ENCODE peak calls at places on chromosomes 13 and 19, in ten cellular contexts. M is CD4-positive, alpha-beta T cell; O is brain microvascular endothelial cell; I is A673; T is foreskin fibroblast; C is transverse colon; P is neural progenitor cell; E is WERI-Rb-1; A is A549; V is omental fat pad. U is an unnamed sample.

GRCh38 chr19:20351244-20351643 is 184.2 kb downstream of the ZNF486 start:
- DNase-seq in M (no peak), O (no peak), I (no peak), T (no peak), C (no peak), P (no peak), E (peak; percentile 24), A (no peak), V (no peak), U (no peak)

GRCh38 chr19:5578094-5578846 is 10.5 kb upstream of the TINCR start:
- DNase-seq in M (peak; percentile 65), O (peak; percentile 16), I (peak; percentile 79), T (peak; percentile 86), C (peak; percentile 73), P (peak; percentile 85), E (peak; percentile 70), A (peak; percentile 57), V (no peak), U (peak; percentile 69)

GRCh38 chr19:38736036-38736412 is 8.2 kb downstream of the CAPN12 start:
- DNase-seq in M (peak; percentile 34), O (no peak), I (no peak), T (peak; percentile 59), C (peak; percentile 69), P (peak; percentile 82), E (peak; percentile 61), A (peak; percentile 80), V (no peak), U (peak; percentile 79)

GRCh38 chr13:33694546-33694945 is 123.4 kb upstream of the RFC3 start:
- DNase-seq in M (no peak), O (no peak), I (no peak), T (no peak), C (no peak), P (no peak), E (no peak), A (no peak), V (no peak), U (no peak)

GRCh38 chr19:13098291-13099072 is 4.2 kb downstream of the LYL1 start:
- DNase-seq in M (no peak), O (no peak), I (peak; percentile 55), T (peak; percentile 83), C (no peak), P (peak; percentile 42), E (no peak), A (no peak), V (no peak), U (no peak)

GRCh38 chr19:57802269-57802668 is 12.4 kb downstream of the ZNF552 start:
- DNase-seq in M (no peak), O (no peak), I (no peak), T (no peak), C (no peak), P (no peak), E (no peak), A (no peak), V (no peak), U (no peak)

GRCh38 chr13:112940236-112940635 is 28.8 kb upstream of the MCF2L start:
- DNase-seq in M (no peak), O (no peak), I (no peak), T (no peak), C (no peak), P (no peak), E (no peak), A (no peak), V (no peak), U (no peak)

GRCh38 chr13:63208811-63209210 is 1793.2 kb upstream of the PCDH20 start:
- DNase-seq in M (no peak), O (peak; percentile 49), I (no peak), T (peak; percentile 37), C (no peak), P (no peak), E (no peak), A (no peak), V (no peak), U (no peak)

GRCh38 chr19:33054623-33055022 is 10.1 kb downstream of the RHPN2 start:
- DNase-seq in M (no peak), O (no peak), I (no peak), T (no peak), C (peak; percentile 94), P (no peak), E (no peak), A (no peak), V (no peak), U (no peak)

GRCh38 chr19:50458396-50459066 is 17.8 kb upstream of the EMC10 start:
- DNase-seq in M (no peak), O (no peak), I (peak; percentile 40), T (peak; percentile 78), C (no peak), P (no peak), E (no peak), A (no peak), V (no peak), U (no peak)

GRCh38 chr13:78997902-78998654 is 339.1 kb upstream of the OBI1 start:
- DNase-seq in M (no peak), O (no peak), I (no peak), T (no peak), C (no peak), P (no peak), E (no peak), A (no peak), V (no peak), U (no peak)

GRCh38 chr19:51023946-51024345 is 2.5 kb downstream of the KLK11 start:
- DNase-seq in M (no peak), O (no peak), I (no peak), T (no peak), C (no peak), P (no peak), E (no peak), A (no peak), V (no peak), U (no peak)

GRCh38 chr13:76830805-76831204 is 55.4 kb downstream of the KCTD12 start:
- DNase-seq in M (no peak), O (no peak), I (no peak), T (no peak), C (no peak), P (no peak), E (no peak), A (no peak), V (no peak), U (no peak)

GRCh38 chr13:114115191-114115671 is 17.2 kb downstream of the RASA3 start:
- DNase-seq in M (no peak), O (peak; percentile 89), I (no peak), T (peak; percentile 93), C (peak; percentile 81), P (no peak), E (peak; percentile 50), A (no peak), V (peak; percentile 31), U (peak; percentile 62)

GRCh38 chr19:33201886-33202545 is 7.9 kb downstream of the LRP3 start:
- DNase-seq in M (no peak), O (no peak), I (no peak), T (no peak), C (no peak), P (no peak), E (no peak), A (no peak), V (no peak), U (no peak)

GRCh38 chr13:52411629-52412028 is 5.7 kb upstream of the THSD1 start:
- DNase-seq in M (no peak), O (peak; percentile 36), I (no peak), T (peak; percentile 79), C (no peak), P (no peak), E (no peak), A (peak; percentile 55), V (no peak), U (no peak)

GRCh38 chr13:39105110-39105509 is 66.9 kb downstream of the NHLRC3 start:
- DNase-seq in M (no peak), O (no peak), I (peak; percentile 24), T (peak; percentile 14), C (no peak), P (no peak), E (peak; percentile 13), A (no peak), V (no peak), U (no peak)

DNA sequence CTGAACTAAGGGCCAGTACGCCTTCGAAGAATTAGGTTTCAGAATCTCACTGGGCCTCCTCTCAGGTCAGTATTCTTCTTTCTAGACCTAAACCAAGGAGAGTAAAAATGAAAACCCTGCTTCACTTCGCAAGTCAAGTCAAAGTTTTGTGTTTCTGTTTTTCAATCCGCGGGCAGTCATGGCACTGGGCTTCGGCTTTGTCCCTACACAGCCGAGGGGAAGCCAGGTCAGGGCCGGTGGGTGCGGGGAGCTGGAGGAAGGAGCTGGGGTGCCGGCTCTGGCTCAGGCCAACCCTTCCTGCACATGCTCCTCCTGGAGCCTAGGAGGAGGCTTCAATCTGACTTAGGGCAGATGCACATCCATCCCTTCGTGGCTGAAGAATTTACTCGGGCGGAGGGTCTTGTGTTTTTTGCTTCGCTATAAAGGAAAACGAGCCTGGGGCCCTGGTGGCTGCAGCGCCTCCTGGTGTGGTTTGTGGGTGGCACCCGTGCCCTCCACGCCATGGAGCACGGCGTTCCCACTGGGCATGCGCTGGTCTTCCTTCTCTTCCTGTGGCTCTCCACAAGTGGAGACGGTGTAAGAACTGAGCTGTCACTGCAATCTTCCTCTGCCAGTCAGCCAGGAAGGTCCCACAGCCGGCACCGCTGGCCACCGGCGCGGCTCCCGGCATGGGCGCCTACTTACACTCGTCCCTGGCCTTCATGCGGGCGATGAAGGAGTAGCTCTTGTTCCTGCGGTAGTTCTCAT is 22.5 kb downstream of the C19orf44 start:
- DNase-seq in M (no peak), O (no peak), I (no peak), T (no peak), C (no peak), P (no peak), E (no peak), A (no peak), V (no peak), U (no peak)
- TF ChIP-seq CTCF in M (no peak), O (peak; percentile 37), I (peak; percentile 28), T (no peak), C (no peak), P (peak; percentile 14), E (peak; percentile 41), A (no peak), V (no peak), U (peak; percentile 15)

DNA sequence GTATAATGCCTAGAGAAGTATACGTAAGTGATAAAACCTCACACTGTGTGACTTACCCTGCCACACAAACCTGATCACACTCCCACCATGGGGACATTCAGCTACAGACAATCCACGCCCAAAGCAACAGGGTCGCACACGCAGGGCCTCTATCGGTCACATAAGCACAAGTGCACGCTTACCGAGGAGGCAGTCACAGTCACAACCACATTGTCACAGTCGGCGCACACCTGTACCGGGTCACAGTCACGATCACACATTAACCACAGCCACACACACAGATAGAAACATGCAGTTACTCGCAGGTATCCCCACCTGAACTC is 584 bp downstream of the ZNF566 start:
- DNase-seq in M (no peak), O (peak; percentile 3), I (peak; percentile 33), T (peak; percentile 33), C (no peak), P (peak; percentile 18), E (peak; percentile 31), A (peak; percentile 64), V (no peak), U (peak; percentile 65)
- TF ChIP-seq CTCF in M (no peak), O (no peak), I (peak; percentile 12), T (no peak), C (no peak), P (no peak), E (peak; percentile 26), A (peak; percentile 7), V (no peak), U (no peak)

GRCh38 chr13:91017031-91017668 is 330.3 kb upstream of the MIR17HG start:
- DNase-seq in M (no peak), O (peak; percentile 23), I (peak; percentile 75), T (peak; percentile 7), C (no peak), P (peak; percentile 66), E (peak; percentile 78), A (peak; percentile 40), V (no peak), U (peak; percentile 71)
- TF ChIP-seq CTCF in M (no peak), O (peak; percentile 85), I (peak; percentile 81), T (peak; percentile 67), C (peak; percentile 28), P (peak; percentile 97), E (peak; percentile 88), A (peak; percentile 80), V (no peak), U (peak; percentile 82)

GRCh38 chr13:22483276-22483675 is 697.5 kb upstream of the SGCG start:
- DNase-seq in M (no peak), O (no peak), I (no peak), T (no peak), C (no peak), P (no peak), E (no peak), A (no peak), V (no peak), U (no peak)
- TF ChIP-seq CTCF in M (no peak), O (no peak), I (no peak), T (no peak), C (no peak), P (no peak), E (no peak), A (no peak), V (no peak), U (no peak)

U was measured in Caco-2.